ENCODE peak calls at places on chromosomes 3 and 15, in seven cellular contexts. H is IMR-90; T is CD8-positive, alpha-beta T cell; K is K562; M is tibial artery; U is lung; I is HCT116. V is an unnamed sample.
A peak's percentile ranks its signal among the peaks of the same experiment; 100 is the strongest.

GRCh38 chr3:134801204-134801958 is 6.3 kb downstream of the EPHB1 start:
- DNase-seq in H (no peak), T (no peak), K (no peak), M (no peak), U (peak; percentile 25), I (no peak), V (no peak)

GRCh38 chr15:72288796-72289596 is 16.6 kb upstream of the PARP6 start:
- DNase-seq in H (no peak), T (no peak), K (no peak), M (no peak), U (no peak), I (no peak), V (no peak)

GRCh38 chr3:106114848-106115247 is 246.0 kb upstream of the CBLB start:
- DNase-seq in H (peak; percentile 44), T (no peak), K (no peak), M (no peak), U (no peak), I (no peak), V (no peak)

GRCh38 chr3:120177151-120177550 is 82.9 kb upstream of the GSK3B start:
- DNase-seq in H (peak; percentile 81), T (no peak), K (no peak), M (no peak), U (peak; percentile 64), I (no peak), V (no peak)

GRCh38 chr3:5072100-5072816 is 49.8 kb upstream of the ARL8B start:
- DNase-seq in H (no peak), T (no peak), K (no peak), M (no peak), U (peak; percentile 40), I (no peak), V (no peak)

GRCh38 chr3:169552533-169552932 is 111.0 kb downstream of the MECOM start:
- DNase-seq in H (peak; percentile 21), T (no peak), K (no peak), M (no peak), U (no peak), I (no peak), V (no peak)

GRCh38 chr3:40109641-40110490 is 199.6 kb upstream of the EIF1B start:
- DNase-seq in H (no peak), T (no peak), K (no peak), M (no peak), U (no peak), I (no peak), V (no peak)

GRCh38 chr3:143970773-143971366 is 753 bp upstream of the DIPK2A start:
- DNase-seq in H (peak; percentile 33), T (peak; percentile 43), K (peak; percentile 37), M (peak; percentile 54), U (peak; percentile 46), I (peak; percentile 22), V (peak; percentile 58)

GRCh38 chr15:49103002-49103401 is 52.4 kb downstream of the COPS2 start:
- DNase-seq in H (peak; percentile 69), T (no peak), K (no peak), M (no peak), U (no peak), I (no peak), V (no peak)

GRCh38 chr3:179088306-179088705 is 16.7 kb upstream of the ZMAT3 start:
- DNase-seq in H (no peak), T (no peak), K (peak; percentile 50), M (no peak), U (no peak), I (no peak), V (no peak)

GRCh38 chr3:23198801-23199200 is 4.3 kb upstream of the UBE2E2 start:
- DNase-seq in H (peak; percentile 46), T (no peak), K (no peak), M (no peak), U (no peak), I (no peak), V (no peak)

GRCh38 chr3:30826381-30827061 is 67.9 kb downstream of the GADL1 start:
- DNase-seq in H (no peak), T (no peak), K (no peak), M (no peak), U (no peak), I (no peak), V (no peak)

DNA sequence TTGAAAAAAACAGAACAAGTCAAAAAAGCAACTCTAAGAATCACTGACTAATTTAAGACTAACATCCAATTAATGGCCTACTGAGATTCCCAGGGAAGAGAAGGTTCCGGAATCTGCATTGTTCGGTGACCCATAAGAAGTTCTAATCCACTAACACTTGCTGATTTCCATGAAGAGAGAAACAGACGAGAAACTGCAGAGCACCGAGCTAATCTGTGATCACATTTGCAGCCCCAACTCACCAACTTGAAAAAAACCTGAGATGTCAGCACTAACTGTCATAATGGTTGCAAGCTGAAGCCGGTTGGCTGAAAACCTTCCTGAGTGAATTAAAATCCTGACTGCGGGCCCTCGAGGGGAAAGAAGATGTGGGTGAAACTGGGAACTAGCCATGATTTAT is 204.9 kb upstream of the IGF1R start:
- DNase-seq in H (no peak), T (no peak), K (no peak), M (no peak), U (no peak), I (no peak), V (no peak)
- H3K27ac ChIP-seq in H (no peak overlapping the region), T (no peak overlapping the region), K (no peak overlapping the region), M (no peak overlapping the region), U (no peak overlapping the region), I (no peak overlapping the region), V (no peak overlapping the region)

DNA sequence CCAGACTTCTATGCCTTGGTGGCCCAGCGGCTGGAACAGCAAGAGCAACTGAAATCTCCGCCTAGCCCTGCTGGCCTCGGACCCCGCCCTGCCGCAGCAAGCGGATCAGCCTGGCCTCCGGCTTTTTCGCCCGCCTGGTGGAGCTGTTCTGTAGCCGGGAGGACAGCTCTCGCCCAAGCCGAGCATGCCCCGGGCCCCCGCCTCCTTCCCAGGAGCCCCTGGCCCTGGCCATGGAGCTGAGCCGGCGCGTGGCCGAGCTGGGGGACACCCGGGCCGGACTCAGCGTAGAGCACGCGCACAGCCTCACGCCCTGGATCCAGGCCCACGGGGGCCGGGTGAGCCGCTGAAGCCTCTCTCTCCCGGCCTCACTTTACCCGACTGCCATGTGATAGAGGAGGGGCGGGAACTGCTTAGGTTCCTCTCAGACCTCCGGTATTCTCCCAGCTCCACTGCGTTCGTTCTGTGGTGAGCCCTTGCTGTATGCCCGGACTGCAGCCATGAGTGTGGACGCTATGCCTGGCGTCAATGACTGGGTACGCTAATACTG is 24.1 kb upstream of the MRPL3 start:
- DNase-seq in H (peak; percentile 19), T (no peak), K (peak; percentile 34), M (no peak), U (no peak), I (no peak), V (peak; percentile 20)
- TF ChIP-seq CTCF in H (peak; percentile 37), T (no peak), K (peak; percentile 51), M (no peak), U (no peak), I (no peak), V (no peak)

GRCh38 chr15:88606437-88606794 is 14.7 kb upstream of the AEN start:
- DNase-seq in H (no peak), T (no peak), K (no peak), M (no peak), U (no peak), I (no peak), V (no peak)
- H3K27me3 ChIP-seq in H (peaks cover 59% of the 10 kb centered on the region), T (peaks cover 43% of the 10 kb centered on the region), K (peaks cover 24% of the 10 kb centered on the region), M (peaks cover 43% of the 10 kb centered on the region), U (peaks cover 6% of the 10 kb centered on the region), I (peaks cover 40% of the 10 kb centered on the region), V (peaks cover 41% of the 10 kb centered on the region)

DNA sequence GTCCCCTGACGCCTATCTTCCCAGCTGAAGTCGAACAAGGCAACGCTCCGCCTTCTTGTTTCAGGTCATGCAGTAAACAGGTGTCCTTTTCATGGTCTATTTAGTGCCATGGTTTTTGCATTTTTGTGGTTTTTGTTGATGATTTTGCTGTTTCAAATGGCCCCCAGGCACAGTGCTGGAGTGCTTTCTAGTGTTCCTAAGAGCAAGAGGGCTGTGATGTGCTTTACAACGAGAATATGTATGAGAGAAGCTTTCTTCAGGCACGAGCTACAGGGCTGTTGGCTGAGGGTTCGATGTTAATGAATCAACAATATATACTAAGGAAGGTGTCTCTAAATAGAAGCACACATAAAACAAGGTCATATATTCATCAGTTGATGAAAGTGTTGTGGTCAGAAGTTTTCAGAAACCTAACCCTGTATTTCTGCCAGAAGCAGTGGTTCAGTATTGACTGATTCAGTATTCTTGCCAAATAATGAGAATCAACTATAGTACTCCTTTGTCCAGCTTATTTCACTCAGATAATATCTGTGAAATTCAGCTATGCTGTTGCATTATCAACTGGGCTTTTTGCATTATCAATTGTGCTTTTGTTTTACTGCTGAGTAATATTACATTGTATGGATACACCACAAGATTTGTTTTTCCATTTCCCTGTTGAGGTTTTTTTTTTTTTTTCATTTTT is 18.5 kb downstream of the LIMD1 start:
- DNase-seq in H (peak; percentile 23), T (no peak), K (no peak), M (no peak), U (no peak), I (no peak), V (no peak)
- H3K27ac ChIP-seq in H (no peak overlapping the region), T (no peak overlapping the region), K (no peak overlapping the region), M (no peak overlapping the region), U (no peak overlapping the region), I (no peak overlapping the region), V (no peak overlapping the region)

V was measured in colonic mucosa.